ENCODE peak calls at places on chromosome 20, in nine cellular contexts. One of them, this sample, is unnamed. For H3K4me1, the result is how much of the 10 kb centered on the place peaks cover.

GRCh38 chr20:49543071-49543857 is 24.7 kb downstream of the PTGIS start:
- DNase-seq in cardiac muscle cell: no peak
- DNase-seq in ovary: no peak
- DNase-seq in mucosa of descending colon: no peak
- DNase-seq in upper lobe of right lung: no peak
- DNase-seq in A673: no peak
- DNase-seq in gastrocnemius medialis: no peak
- DNase-seq in Caco-2: no peak
- DNase-seq in Panc1: no peak
- DNase-seq in this sample: no peak

GRCh38 chr20:2986466-2986865 is 57.0 kb upstream of the GNRH2 start:
- DNase-seq in Panc1: no peak
- DNase-seq in upper lobe of right lung: no peak
- DNase-seq in Caco-2: no peak
- DNase-seq in A673: peak
- DNase-seq in gastrocnemius medialis: peak
- DNase-seq in mucosa of descending colon: no peak
- DNase-seq in ovary: no peak
- DNase-seq in cardiac muscle cell: no peak
- DNase-seq in this sample: peak

GRCh38 chr20:43843965-43844660 is 70.5 kb upstream of the TOX2 start:
- DNase-seq in upper lobe of right lung: no peak
- DNase-seq in A673: no peak
- DNase-seq in Panc1: no peak
- DNase-seq in gastrocnemius medialis: no peak
- DNase-seq in Caco-2: no peak
- DNase-seq in mucosa of descending colon: no peak
- DNase-seq in cardiac muscle cell: no peak
- DNase-seq in ovary: no peak
- DNase-seq in this sample: no peak

GRCh38 chr20:63449025-63449424 is 23.4 kb downstream of the KCNQ2 start:
- DNase-seq in gastrocnemius medialis: no peak
- DNase-seq in A673: no peak
- DNase-seq in cardiac muscle cell: no peak
- DNase-seq in Caco-2: no peak
- DNase-seq in upper lobe of right lung: no peak
- DNase-seq in mucosa of descending colon: no peak
- DNase-seq in ovary: no peak
- DNase-seq in Panc1: no peak
- DNase-seq in this sample: no peak

GRCh38 chr20:63529180-63529860 is 7.9 kb downstream of the PTK6 start:
- DNase-seq in ovary: no peak
- DNase-seq in mucosa of descending colon: peak
- DNase-seq in cardiac muscle cell: no peak
- DNase-seq in A673: no peak
- DNase-seq in Caco-2: no peak
- DNase-seq in gastrocnemius medialis: no peak
- DNase-seq in upper lobe of right lung: no peak
- DNase-seq in Panc1: no peak
- DNase-seq in this sample: no peak

GRCh38 chr20:49397525-49397924 is 84.9 kb downstream of the KCNB1 start:
- DNase-seq in upper lobe of right lung: no peak
- DNase-seq in Caco-2: no peak
- DNase-seq in cardiac muscle cell: no peak
- DNase-seq in ovary: no peak
- DNase-seq in Panc1: no peak
- DNase-seq in mucosa of descending colon: no peak
- DNase-seq in gastrocnemius medialis: peak
- DNase-seq in A673: no peak
- DNase-seq in this sample: peak

GRCh38 chr20:7665311-7665863 is 274.9 kb downstream of the HAO1 start:
- DNase-seq in Panc1: no peak
- DNase-seq in ovary: no peak
- DNase-seq in upper lobe of right lung: no peak
- DNase-seq in gastrocnemius medialis: no peak
- DNase-seq in cardiac muscle cell: no peak
- DNase-seq in Caco-2: no peak
- DNase-seq in A673: peak
- DNase-seq in mucosa of descending colon: no peak
- DNase-seq in this sample: no peak

GRCh38 chr20:60477958-60478357 is 519.7 kb downstream of the CDH26 start:
- DNase-seq in Panc1: no peak
- DNase-seq in gastrocnemius medialis: no peak
- DNase-seq in mucosa of descending colon: no peak
- DNase-seq in A673: no peak
- DNase-seq in upper lobe of right lung: no peak
- DNase-seq in ovary: no peak
- DNase-seq in cardiac muscle cell: no peak
- DNase-seq in Caco-2: no peak
- DNase-seq in this sample: no peak

GRCh38 chr20:54197621-54198604 is 10.0 kb upstream of the PFDN4 start:
- DNase-seq in Panc1: no peak
- DNase-seq in cardiac muscle cell: no peak
- DNase-seq in mucosa of descending colon: no peak
- DNase-seq in upper lobe of right lung: no peak
- DNase-seq in ovary: no peak
- DNase-seq in A673: peak
- DNase-seq in Caco-2: peak
- DNase-seq in gastrocnemius medialis: no peak
- DNase-seq in this sample: no peak

GRCh38 chr20:3093861-3094361 is 9.4 kb upstream of the AVP start:
- DNase-seq in ovary: no peak
- DNase-seq in Caco-2: no peak
- DNase-seq in Panc1: no peak
- DNase-seq in cardiac muscle cell: no peak
- DNase-seq in A673: no peak
- DNase-seq in upper lobe of right lung: no peak
- DNase-seq in mucosa of descending colon: no peak
- DNase-seq in gastrocnemius medialis: no peak
- DNase-seq in this sample: no peak

GRCh38 chr20:57622579-57623381 is 2.6 kb upstream of the ZBP1 start:
- DNase-seq in upper lobe of right lung: peak
- DNase-seq in cardiac muscle cell: peak
- DNase-seq in Panc1: peak
- DNase-seq in mucosa of descending colon: peak
- DNase-seq in ovary: peak
- DNase-seq in A673: peak
- DNase-seq in gastrocnemius medialis: no peak
- DNase-seq in Caco-2: peak
- DNase-seq in this sample: no peak

GRCh38 chr20:45359069-45359405 is 3.9 kb upstream of the SYS1 start:
- DNase-seq in gastrocnemius medialis: peak
- DNase-seq in ovary: no peak
- DNase-seq in Caco-2: no peak
- DNase-seq in cardiac muscle cell: no peak
- DNase-seq in mucosa of descending colon: no peak
- DNase-seq in Panc1: no peak
- DNase-seq in A673: no peak
- DNase-seq in upper lobe of right lung: peak
- DNase-seq in this sample: peak

GRCh38 chr20:36394340-36394965 is 88.3 kb downstream of the DLGAP4 start:
- DNase-seq in ovary: no peak
- DNase-seq in A673: no peak
- DNase-seq in Panc1: no peak
- DNase-seq in Caco-2: no peak
- DNase-seq in gastrocnemius medialis: no peak
- DNase-seq in mucosa of descending colon: no peak
- DNase-seq in cardiac muscle cell: no peak
- DNase-seq in upper lobe of right lung: no peak
- DNase-seq in this sample: no peak

GRCh38 chr20:63957690-63958441 is 1.6 kb upstream of the UCKL1 start:
- DNase-seq in upper lobe of right lung: no peak
- DNase-seq in gastrocnemius medialis: no peak
- DNase-seq in ovary: no peak
- DNase-seq in mucosa of descending colon: peak
- DNase-seq in cardiac muscle cell: no peak
- DNase-seq in Caco-2: peak
- DNase-seq in A673: peak
- DNase-seq in Panc1: no peak
- DNase-seq in this sample: no peak

GRCh38 chr20:33662172-33662571 is at the start of gene C20orf144:
- DNase-seq in upper lobe of right lung: no peak
- DNase-seq in ovary: peak
- DNase-seq in Caco-2: no peak
- DNase-seq in mucosa of descending colon: no peak
- DNase-seq in Panc1: no peak
- DNase-seq in gastrocnemius medialis: no peak
- DNase-seq in cardiac muscle cell: no peak
- DNase-seq in A673: no peak
- DNase-seq in this sample: no peak

GRCh38 chr20:33664762-33665144 is 2.0 kb upstream of the ACTL10 start:
- DNase-seq in A673: no peak
- DNase-seq in ovary: peak
- DNase-seq in gastrocnemius medialis: no peak
- DNase-seq in cardiac muscle cell: no peak
- DNase-seq in mucosa of descending colon: peak
- DNase-seq in Panc1: no peak
- DNase-seq in upper lobe of right lung: no peak
- DNase-seq in Caco-2: no peak
- DNase-seq in this sample: no peak

GRCh38 chr20:33666293-33667244 is at the start of gene ACTL10:
- DNase-seq in gastrocnemius medialis: peak
- DNase-seq in mucosa of descending colon: peak
- DNase-seq in cardiac muscle cell: peak
- DNase-seq in Panc1: no peak
- DNase-seq in Caco-2: peak
- DNase-seq in A673: peak
- DNase-seq in ovary: peak
- DNase-seq in upper lobe of right lung: peak
- DNase-seq in this sample: peak

GRCh38 chr20:33663161-33664084 is 1.3 kb downstream of the C20orf144 start:
- DNase-seq in mucosa of descending colon: peak
- DNase-seq in Panc1: no peak
- DNase-seq in ovary: peak
- DNase-seq in Caco-2: peak
- DNase-seq in cardiac muscle cell: peak
- DNase-seq in gastrocnemius medialis: peak
- DNase-seq in A673: peak
- DNase-seq in upper lobe of right lung: peak
- DNase-seq in this sample: peak

GRCh38 chr20:33664085-33664761 is 2.1 kb downstream of the C20orf144 start:
- DNase-seq in mucosa of descending colon: no peak
- DNase-seq in Panc1: no peak
- DNase-seq in gastrocnemius medialis: no peak
- DNase-seq in A673: no peak
- DNase-seq in ovary: peak
- DNase-seq in upper lobe of right lung: no peak
- DNase-seq in Caco-2: no peak
- DNase-seq in cardiac muscle cell: no peak
- DNase-seq in this sample: no peak
- H3K4me1 ChIP-seq in mucosa of descending colon: under half
- H3K4me1 ChIP-seq in Panc1: under half
- H3K4me1 ChIP-seq in gastrocnemius medialis: under half
- H3K4me1 ChIP-seq in A673: under half
- H3K4me1 ChIP-seq in ovary: under half
- H3K4me1 ChIP-seq in upper lobe of right lung: under half
- H3K4me1 ChIP-seq in Caco-2: under half
- H3K4me1 ChIP-seq in cardiac muscle cell: under half
- H3K4me1 ChIP-seq in this sample: under half

GRCh38 chr20:13262302-13262650 is 41.2 kb downstream of the ISM1 start:
- DNase-seq in gastrocnemius medialis: no peak
- DNase-seq in mucosa of descending colon: no peak
- DNase-seq in A673: no peak
- DNase-seq in upper lobe of right lung: no peak
- DNase-seq in cardiac muscle cell: no peak
- DNase-seq in ovary: no peak
- DNase-seq in Panc1: no peak
- DNase-seq in Caco-2: no peak
- DNase-seq in this sample: no peak
- TF ChIP-seq CTCF in gastrocnemius medialis: no peak
- TF ChIP-seq CTCF in mucosa of descending colon: no peak
- TF ChIP-seq CTCF in A673: no peak
- TF ChIP-seq CTCF in upper lobe of right lung: no peak
- TF ChIP-seq CTCF in cardiac muscle cell: no peak
- TF ChIP-seq CTCF in ovary: no peak
- TF ChIP-seq CTCF in Panc1: peak
- TF ChIP-seq CTCF in Caco-2: no peak
- TF ChIP-seq CTCF in this sample: no peak

GRCh38 chr20:58854638-58855471 is 2.3 kb downstream of the GNAS start:
- DNase-seq in cardiac muscle cell: no peak
- DNase-seq in upper lobe of right lung: no peak
- DNase-seq in gastrocnemius medialis: no peak
- DNase-seq in Caco-2: no peak
- DNase-seq in A673: no peak
- DNase-seq in Panc1: no peak
- DNase-seq in ovary: no peak
- DNase-seq in mucosa of descending colon: no peak
- DNase-seq in this sample: no peak
- H3K4me3 ChIP-seq in cardiac muscle cell: peak
- H3K4me3 ChIP-seq in upper lobe of right lung: no peak
- H3K4me3 ChIP-seq in gastrocnemius medialis: peak
- H3K4me3 ChIP-seq in Caco-2: no peak
- H3K4me3 ChIP-seq in A673: peak
- H3K4me3 ChIP-seq in Panc1: no peak
- H3K4me3 ChIP-seq in ovary: peak
- H3K4me3 ChIP-seq in mucosa of descending colon: no peak
- H3K4me3 ChIP-seq in this sample: peak

GRCh38 chr20:41247523-41248370 is 69.8 kb downstream of the ZHX3 start:
- DNase-seq in gastrocnemius medialis: no peak
- DNase-seq in upper lobe of right lung: no peak
- DNase-seq in A673: no peak
- DNase-seq in mucosa of descending colon: no peak
- DNase-seq in ovary: no peak
- DNase-seq in Caco-2: no peak
- DNase-seq in Panc1: no peak
- DNase-seq in cardiac muscle cell: no peak
- DNase-seq in this sample: no peak
- H3K4me1 ChIP-seq in gastrocnemius medialis: half or more
- H3K4me1 ChIP-seq in upper lobe of right lung: under half
- H3K4me1 ChIP-seq in A673: under half
- H3K4me1 ChIP-seq in mucosa of descending colon: under half
- H3K4me1 ChIP-seq in ovary: under half
- H3K4me1 ChIP-seq in Caco-2: under half
- H3K4me1 ChIP-seq in Panc1: under half
- H3K4me1 ChIP-seq in cardiac muscle cell: under half
- H3K4me1 ChIP-seq in this sample: half or more